ENCODE peak calls at places on chromosome 1, in eight cellular contexts. B, G, E, A, O, K, F and Y are unnamed samples.
A peak's percentile ranks its signal among the peaks of the same experiment; 100 is the strongest.

GRCh38 chr1:167199656-167200055 is 21.0 kb upstream of the POU2F1 start:
- DNase-seq in A (no peak), B (no peak), O (no peak), F (no peak), G (no peak), E (no peak), K (no peak), Y (no peak)

GRCh38 chr1:202159534-202160371 is 649 bp downstream of the PTPN7 start:
- DNase-seq in F (no peak), B (no peak), O (no peak), A (no peak), G (peak; percentile 76), K (peak; percentile 81), E (peak; percentile 55), Y (no peak)

GRCh38 chr1:6097824-6098223 is 52.1 kb downstream of the KCNAB2 start:
- DNase-seq in O (no peak), K (no peak), E (no peak), B (no peak), G (no peak), A (peak; percentile 70), F (no peak), Y (no peak)

GRCh38 chr1:29638281-29638680 is 402.0 kb downstream of the PTPRU start:
- DNase-seq in F (no peak), B (no peak), E (no peak), G (no peak), K (no peak), A (no peak), O (peak; percentile 3), Y (no peak)

GRCh38 chr1:237972186-237972585 is 81.5 kb upstream of the ZP4 start:
- DNase-seq in O (no peak), F (no peak), A (no peak), G (no peak), E (no peak), K (no peak), B (no peak), Y (no peak)

GRCh38 chr1:174040387-174040786 is 18.2 kb upstream of the RC3H1 start:
- DNase-seq in A (no peak), B (peak; percentile 95), F (peak; percentile 85), O (no peak), G (no peak), K (no peak), E (no peak), Y (no peak)

GRCh38 chr1:38992450-38993111 is 1.5 kb downstream of the AKIRIN1 start:
- DNase-seq in K (peak; percentile 52), G (peak; percentile 44), B (no peak), O (no peak), E (no peak), A (no peak), F (no peak), Y (no peak)

GRCh38 chr1:83882906-83883305 is 116.0 kb downstream of the TTLL7 start:
- DNase-seq in K (peak; percentile 42), A (no peak), G (peak; percentile 2), F (peak; percentile 0), O (no peak), B (peak; percentile 58), E (no peak), Y (no peak)

GRCh38 chr1:17826165-17826488 is 71.0 kb downstream of the ACTL8 start:
- DNase-seq in A (peak; percentile 87), K (peak; percentile 31), E (no peak), O (peak; percentile 63), B (peak; percentile 17), G (peak; percentile 46), F (no peak), Y (no peak)

GRCh38 chr1:84353665-84354064 is 44.6 kb upstream of the DNASE2B start:
- DNase-seq in F (peak; percentile 43), O (no peak), G (no peak), B (peak; percentile 69), E (no peak), K (no peak), A (no peak), Y (no peak)

GRCh38 chr1:15090373-15090772 is 63.2 kb upstream of the TMEM51 start:
- DNase-seq in G (peak; percentile 71), O (peak; percentile 77), B (no peak), F (peak; percentile 5), E (no peak), K (peak; percentile 42), A (peak; percentile 61), Y (no peak)

GRCh38 chr1:110433213-110433612 is 17.7 kb upstream of the PROK1 start:
- DNase-seq in B (no peak), A (no peak), F (no peak), K (no peak), O (no peak), E (no peak), G (no peak), Y (no peak)